ENCODE peak calls at places on chromosomes 16 and 17, in ten cellular contexts. Q, C, S, J, Z, D, R, T, H and A are unnamed samples. For H3K36me3, the result is how much of the 10 kb centered on the place peaks cover.

GRCh38 chr16:27922433-27922832 is 141.1 kb downstream of the GSG1L start:
- DNase-seq in R (no peak), D (peak), H (no peak), Q (no peak), Z (no peak), C (no peak), S (no peak), J (no peak), T (no peak), A (no peak)

GRCh38 chr17:81420769-81421462 is 25.7 kb downstream of the BAHCC1 start:
- DNase-seq in H (no peak), Q (no peak), S (no peak), D (peak), J (no peak), C (no peak), Z (no peak), T (no peak), R (no peak), A (peak)

GRCh38 chr17:49853470-49854015 is 5.7 kb upstream of the TAC4 start:
- DNase-seq in C (no peak), D (no peak), Z (no peak), T (no peak), H (no peak), R (no peak), J (no peak), Q (no peak), S (no peak), A (no peak)

GRCh38 chr17:10295728-10296343 is 77.0 kb downstream of the MYH13 start:
- DNase-seq in Q (peak), C (peak), D (no peak), R (no peak), Z (peak), T (no peak), H (peak), J (no peak), S (peak), A (no peak)

GRCh38 chr17:19407601-19408380 is 3.2 kb upstream of the RNF112 start:
- DNase-seq in T (peak), Q (no peak), R (no peak), C (no peak), H (no peak), Z (no peak), D (no peak), S (no peak), J (no peak), A (peak)

GRCh38 chr16:53090591-53091507 is 36.1 kb downstream of the CHD9 start:
- DNase-seq in H (no peak), J (no peak), T (peak), R (peak), S (peak), D (peak), C (peak), Q (peak), Z (peak), A (peak)

GRCh38 chr16:72241930-72242329 is 70.0 kb upstream of the PMFBP1 start:
- DNase-seq in J (no peak), S (peak), T (no peak), Q (peak), Z (peak), C (peak), R (no peak), D (no peak), H (peak), A (no peak)

GRCh38 chr16:57331355-57331754 is 27.2 kb upstream of the CCL22 start:
- DNase-seq in T (no peak), R (no peak), Z (no peak), H (no peak), Q (no peak), D (no peak), C (no peak), J (no peak), S (no peak), A (no peak)

GRCh38 chr17:73623247-73623646 is 21.0 kb downstream of the SDK2 start:
- DNase-seq in T (no peak), J (no peak), C (no peak), Q (no peak), H (no peak), S (no peak), R (no peak), Z (no peak), D (no peak), A (no peak)

GRCh38 chr17:57284984-57285646 is 28.8 kb downstream of the MSI2 start:
- DNase-seq in S (no peak), Z (no peak), J (no peak), T (no peak), R (no peak), H (no peak), D (no peak), Q (peak), C (no peak), A (no peak)

GRCh38 chr17:74430706-74431567 is 951 bp upstream of the GPRC5C start:
- DNase-seq in S (peak), R (peak), T (peak), H (no peak), Z (peak), J (no peak), Q (no peak), C (peak), D (peak), A (peak)

GRCh38 chr17:1354022-1354421 is 46.0 kb downstream of the YWHAE start:
- DNase-seq in H (no peak), C (no peak), Q (no peak), J (no peak), S (no peak), T (no peak), Z (no peak), D (no peak), R (no peak), A (no peak)
- H3K36me3 ChIP-seq in H (under half), C (under half), Q (half or more), J (under half), S (under half), T (half or more), Z (half or more), D (under half), R (under half), A (half or more)

DNA sequence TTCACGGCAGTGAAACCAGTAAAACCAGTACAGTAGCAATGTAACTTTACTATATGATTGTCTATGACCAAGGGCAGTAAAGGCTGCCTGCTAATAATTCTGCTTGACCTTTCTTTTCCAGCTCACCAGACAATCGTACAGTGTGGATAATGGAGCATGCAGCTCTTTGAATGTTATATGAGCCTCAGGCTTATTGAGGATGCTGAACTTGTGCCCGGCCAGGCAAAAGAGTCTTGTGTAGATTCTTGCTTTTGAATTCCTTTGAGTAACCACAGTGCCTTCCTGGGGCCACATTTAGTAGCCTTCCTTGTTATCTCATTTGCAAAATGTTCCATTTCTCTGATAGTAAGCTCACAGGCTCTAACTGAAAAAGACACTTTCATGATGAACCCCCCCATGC is 131.8 kb downstream of the CDH11 start:
- DNase-seq in Q (no peak), R (no peak), J (no peak), D (no peak), C (no peak), Z (no peak), H (no peak), T (no peak), S (no peak), A (no peak)
- H3K36me3 ChIP-seq in Q (under half), R (under half), J (under half), D (under half), C (under half), Z (half or more), H (under half), T (half or more), S (under half), A (under half)

GRCh38 chr17:17128476-17129075 is 77.6 kb downstream of the PLD6 start:
- DNase-seq in H (no peak), Q (no peak), R (no peak), D (no peak), T (no peak), J (no peak), C (no peak), Z (no peak), S (no peak), A (no peak)

GRCh38 chr17:17127730-17128291 is 78.3 kb downstream of the PLD6 start:
- DNase-seq in C (no peak), H (no peak), T (no peak), Z (no peak), J (no peak), D (no peak), Q (no peak), R (no peak), S (no peak), A (no peak)

GRCh38 chr17:17127156-17127555 is 79.0 kb downstream of the PLD6 start:
- DNase-seq in T (no peak), S (no peak), J (no peak), Q (no peak), C (no peak), H (no peak), R (no peak), Z (no peak), D (no peak), A (no peak)

GRCh38 chr17:17130077-17130844 is 75.9 kb downstream of the PLD6 start:
- DNase-seq in D (no peak), Q (no peak), R (no peak), J (no peak), T (no peak), H (no peak), Z (no peak), S (no peak), C (no peak), A (no peak)

DNA sequence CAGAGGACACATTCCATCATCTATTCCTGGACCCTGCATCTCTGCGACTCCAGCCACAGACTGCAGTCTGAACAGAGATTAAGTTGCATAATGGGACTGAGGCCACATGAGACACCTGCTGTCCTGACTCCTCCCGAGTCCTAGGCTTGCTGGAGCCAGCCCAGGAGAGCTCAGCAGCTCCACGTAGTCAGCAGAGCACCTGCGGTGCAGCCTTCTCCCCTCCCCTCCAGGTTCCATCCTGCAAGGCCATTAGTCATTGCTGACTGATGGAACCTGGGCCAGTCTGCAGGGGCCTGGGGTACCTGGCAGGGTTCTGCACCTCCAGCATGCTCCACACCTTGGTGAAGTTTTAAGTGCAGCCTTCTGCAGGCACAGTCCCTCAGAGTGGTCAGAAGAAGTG is 76.7 kb downstream of the PLD6 start:
- DNase-seq in Q (no peak), T (no peak), D (no peak), C (no peak), H (no peak), J (no peak), Z (no peak), R (no peak), S (no peak), A (no peak)
- H3K36me3 ChIP-seq in Q (under half), T (half or more), D (under half), C (under half), H (under half), J (under half), Z (half or more), R (under half), S (under half), A (half or more)

DNA sequence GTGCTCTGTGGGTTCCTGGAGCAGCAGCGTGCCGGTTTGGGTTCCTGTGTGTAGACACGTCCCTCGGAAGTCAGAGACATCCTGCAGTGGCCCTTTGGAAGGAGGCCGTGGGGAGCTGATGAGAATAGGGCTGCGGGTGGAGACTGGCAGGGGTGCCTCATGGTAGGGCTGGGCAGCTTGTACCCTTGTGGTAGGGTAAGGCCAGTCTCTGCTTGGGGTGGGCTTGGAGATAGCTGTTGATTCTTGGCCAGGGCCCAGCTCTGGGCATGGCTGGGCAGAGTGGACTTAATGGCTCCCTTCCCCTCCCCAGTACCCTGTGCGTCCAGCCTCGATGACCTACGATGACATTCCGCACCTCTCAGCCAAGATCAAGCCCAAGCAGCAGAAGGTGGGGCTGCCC is 10.6 kb downstream of the POLR3E start:
- DNase-seq in T (peak), H (no peak), R (no peak), J (no peak), S (no peak), Z (no peak), C (no peak), Q (no peak), D (no peak), A (no peak)
- H3K36me3 ChIP-seq in T (half or more), H (under half), R (under half), J (half or more), S (under half), Z (half or more), C (under half), Q (half or more), D (under half), A (half or more)

GRCh38 chr17:75595284-75595918 is 7.8 kb downstream of the MYO15B start:
- DNase-seq in D (no peak), Z (no peak), H (no peak), J (no peak), Q (no peak), C (no peak), R (no peak), S (no peak), T (no peak), A (no peak)

GRCh38 chr17:75592364-75593020 is 4.9 kb downstream of the MYO15B start:
- DNase-seq in Z (no peak), T (peak), S (no peak), H (no peak), R (no peak), J (no peak), D (no peak), C (no peak), Q (no peak), A (no peak)

GRCh38 chr17:75594499-75595283 is 7.1 kb downstream of the MYO15B start:
- DNase-seq in R (no peak), H (peak), J (no peak), T (peak), Z (no peak), Q (peak), D (no peak), C (no peak), S (no peak), A (no peak)

GRCh38 chr17:75595919-75596310 is 8.3 kb downstream of the MYO15B start:
- DNase-seq in Z (no peak), H (no peak), Q (no peak), C (no peak), T (no peak), R (no peak), J (no peak), D (no peak), S (no peak), A (no peak)

GRCh38 chr17:75596320-75597087 is 8.9 kb downstream of the MYO15B start:
- DNase-seq in R (no peak), T (peak), S (no peak), H (no peak), Z (no peak), J (no peak), C (no peak), Q (no peak), D (no peak), A (no peak)
- H3K36me3 ChIP-seq in R (under half), T (under half), S (under half), H (under half), Z (under half), J (under half), C (under half), Q (under half), D (under half), A (under half)

DNA sequence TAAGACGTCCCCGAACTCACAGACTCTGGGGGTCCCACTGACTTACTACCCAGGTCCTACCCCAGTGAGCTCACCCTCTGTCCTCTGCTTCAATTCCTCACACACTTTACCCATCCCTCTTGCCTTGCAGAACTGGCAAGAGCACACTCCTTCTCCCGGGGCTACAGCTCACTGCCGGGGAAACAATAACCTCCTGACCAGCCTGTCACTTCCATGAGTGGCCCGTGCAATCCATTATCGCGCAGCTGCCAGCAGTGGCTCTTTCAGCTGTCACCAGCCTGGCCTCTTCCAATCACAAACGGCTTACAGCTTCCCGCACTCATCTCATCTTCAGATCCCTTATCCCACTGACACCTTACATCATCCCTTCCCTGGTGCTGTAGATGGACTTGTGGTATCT is 79.5 kb downstream of the CPPED1 start:
- DNase-seq in Q (no peak), S (no peak), C (no peak), J (no peak), R (no peak), H (no peak), Z (no peak), T (no peak), D (no peak), A (no peak)
- H3K36me3 ChIP-seq in Q (under half), S (under half), C (under half), J (under half), R (under half), H (under half), Z (under half), T (under half), D (under half), A (under half)

GRCh38 chr17:65048441-65048840 is 8.1 kb downstream of the GNA13 start:
- DNase-seq in T (no peak), R (no peak), H (no peak), J (no peak), Q (no peak), D (no peak), Z (no peak), S (no peak), C (no peak), A (no peak)
- H3K36me3 ChIP-seq in T (half or more), R (under half), H (half or more), J (under half), Q (half or more), D (under half), Z (under half), S (under half), C (under half), A (under half)

DNA sequence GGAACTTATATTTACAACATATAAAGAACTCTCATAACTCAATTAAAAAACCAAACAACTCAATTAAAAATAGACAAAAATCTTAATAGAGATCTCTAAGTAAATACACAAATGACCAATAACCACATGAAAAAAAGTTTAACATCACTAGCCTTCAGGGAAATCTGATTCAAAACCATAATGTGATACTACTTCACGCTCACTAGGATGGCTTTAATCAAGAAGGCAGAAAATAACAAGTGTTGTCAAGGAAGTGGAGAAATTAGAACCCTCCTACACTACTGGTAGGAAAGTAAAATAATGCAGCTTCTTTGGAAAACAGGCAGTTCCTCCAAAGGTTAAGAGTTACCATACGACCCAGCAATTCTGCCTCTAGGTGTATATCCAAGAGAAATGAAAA is 8.4 kb downstream of the PHF12 start:
- DNase-seq in C (no peak), R (no peak), S (no peak), J (no peak), Q (no peak), D (no peak), Z (no peak), H (no peak), T (no peak), A (no peak)
- H3K36me3 ChIP-seq in C (under half), R (under half), S (under half), J (under half), Q (half or more), D (under half), Z (under half), H (under half), T (under half), A (under half)

GRCh38 chr16:23494188-23494587 is 16.1 kb downstream of the GGA2 start:
- DNase-seq in Z (no peak), D (no peak), J (no peak), S (no peak), C (peak), R (no peak), H (no peak), T (no peak), Q (no peak), A (no peak)

GRCh38 chr16:23486480-23486879 is 23.8 kb downstream of the GGA2 start:
- DNase-seq in Q (no peak), C (no peak), H (no peak), S (no peak), D (no peak), T (no peak), R (no peak), J (no peak), Z (no peak), A (no peak)

GRCh38 chr16:23497543-23497868 is 12.8 kb downstream of the GGA2 start:
- DNase-seq in S (no peak), C (no peak), H (no peak), J (no peak), D (no peak), R (no peak), T (no peak), Q (no peak), Z (no peak), A (no peak)

GRCh38 chr16:23496826-23497542 is 13.3 kb downstream of the GGA2 start:
- DNase-seq in D (no peak), R (no peak), S (no peak), Z (peak), H (no peak), C (peak), T (no peak), J (no peak), Q (no peak), A (no peak)

DNA sequence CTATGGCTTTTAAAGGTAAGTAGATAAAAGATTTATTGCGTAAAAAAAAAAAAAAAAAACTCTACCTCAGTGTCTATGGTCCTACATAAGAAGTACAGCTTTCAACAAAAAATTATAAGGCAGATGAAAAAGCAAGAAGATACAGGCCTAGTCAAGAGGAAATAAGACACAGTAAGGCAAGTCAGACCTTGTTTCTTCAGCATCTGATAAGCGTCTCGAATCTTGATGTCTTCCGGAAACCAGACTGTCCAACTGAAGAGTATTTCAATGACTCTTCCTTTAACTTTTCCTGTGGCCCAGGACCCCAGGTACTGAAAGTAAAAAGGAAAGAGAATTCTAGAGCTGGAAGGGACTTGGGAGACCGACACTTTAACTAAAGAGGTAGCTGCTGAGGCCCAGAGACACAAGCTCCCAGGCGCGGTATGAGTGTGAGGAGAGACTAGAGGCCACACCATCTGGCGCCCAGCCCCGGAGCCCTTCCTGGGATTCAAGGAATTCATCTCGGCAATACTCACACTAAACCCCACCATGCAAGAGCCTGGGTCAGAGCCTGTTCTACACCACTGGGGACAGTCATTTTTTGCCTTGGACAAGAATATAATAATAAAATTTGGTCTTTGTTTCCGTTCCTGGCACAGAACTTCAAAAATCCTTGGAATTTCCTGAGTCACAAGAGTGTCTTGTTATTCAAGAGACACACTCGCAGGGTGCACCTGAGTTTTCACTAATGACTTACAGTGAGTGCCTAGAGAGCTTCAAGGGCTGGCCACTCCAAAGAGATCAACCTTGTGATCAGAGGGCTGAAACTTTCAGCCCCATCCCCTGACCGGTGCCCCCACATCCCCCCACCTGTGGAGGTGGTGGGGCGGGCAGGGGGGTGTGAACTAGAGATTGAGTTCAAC is 18.6 kb downstream of the GGA2 start:
- DNase-seq in H (no peak), S (no peak), R (no peak), D (no peak), Z (peak), Q (no peak), T (no peak), C (peak), J (no peak), A (no peak)
- H3K36me3 ChIP-seq in H (half or more), S (under half), R (half or more), D (under half), Z (under half), Q (half or more), T (half or more), C (under half), J (half or more), A (half or more)